ENCODE peak calls at places on chromosome 12, in five cellular contexts. E is dermis microvascular lymphatic vessel endothelial cell; N is Right ventricle myocardium superior; C is stimulated activated CD8-positive, alpha-beta memory T cell treated with anti-CD3 and anti-CD28 coated beads, Interleukin-7, amount 100 ng/mL, for 1 hour; W is lung. Z is an unnamed sample.

GRCh38 chr12:84911331-84912190 is 1.0 kb downstream of the SLC6A15 start:
- DNase-seq in E (no peak), N (peak; percentile 58), W (no peak), C (no peak), Z (no peak)

GRCh38 chr12:82525616-82526015 is 161.1 kb upstream of the TMTC2 start:
- DNase-seq in E (no peak), W (no peak), N (no peak), C (no peak), Z (no peak)

GRCh38 chr12:122969657-122970056 is 3.4 kb upstream of the ABCB9 start:
- DNase-seq in N (no peak), W (no peak), C (no peak), E (no peak), Z (no peak)

GRCh38 chr12:7859552-7859951 is 13.2 kb downstream of the SLC2A14 start:
- DNase-seq in E (no peak), N (no peak), W (no peak), C (no peak), Z (no peak)

GRCh38 chr12:32083489-32083888 is 23.2 kb upstream of the BICD1 start:
- DNase-seq in C (no peak), E (no peak), W (no peak), N (no peak), Z (no peak)

GRCh38 chr12:93380480-93381121 is 2.9 kb downstream of the NUDT4 start:
- DNase-seq in W (no peak), N (no peak), C (no peak), E (no peak), Z (no peak)

GRCh38 chr12:118397693-118398440 is 21.5 kb downstream of the SUDS3 start:
- DNase-seq in W (no peak), E (peak; percentile 16), C (no peak), N (no peak), Z (no peak)

GRCh38 chr12:51320695-51321320 is 3.2 kb downstream of the BIN2 start:
- DNase-seq in C (no peak), E (no peak), W (no peak), N (no peak), Z (no peak)

GRCh38 chr12:116259800-116260589 is 17.5 kb downstream of the MED13L start:
- DNase-seq in C (no peak), N (no peak), W (no peak), E (no peak), Z (no peak)

GRCh38 chr12:124621296-124621660 is 53.9 kb upstream of the NCOR2 start:
- DNase-seq in E (no peak), N (peak; percentile 84), C (no peak), W (peak; percentile 80), Z (peak; percentile 69)

Z was measured in left cardiac atrium.